ENCODE peak calls at places on chromosomes 16 and 17, in nine cellular contexts. S is HFFc6; K is upper lobe of right lung; Q is Daoy; Z is GM20000; C is H1; V is neuronal stem cell; H is right cardiac atrium; E is stimulated activated naive CD8-positive, alpha-beta T cell treated with anti-CD3 and anti-CD28 coated beads, Interleukin-15, Interleukin-2, amounts not matched to agents 100 U/mL and 50 U/mL, for 24 hours. I is an unnamed sample.
A peak's percentile ranks its signal among the peaks of the same experiment; 100 is the strongest.

GRCh38 chr17:45307290-45308015 is 9.4 kb downstream of the MAP3K14 start:
- DNase-seq in S (peak; percentile 91), V (no peak), K (no peak), C (no peak), H (no peak), E (peak; percentile 57), Q (peak; percentile 79), Z (peak; percentile 61), I (peak; percentile 94)

GRCh38 chr17:74645010-74645409 is 21.5 kb upstream of the CD300E start:
- DNase-seq in E (no peak), H (no peak), Q (no peak), K (no peak), Z (no peak), S (no peak), V (no peak), C (no peak), I (peak; percentile 8)

GRCh38 chr16:57871457-57871856 is 69.2 kb upstream of the KIFC3 start:
- DNase-seq in K (no peak), C (no peak), S (peak; percentile 86), Q (no peak), V (no peak), E (no peak), Z (no peak), H (no peak), I (peak; percentile 83)

GRCh38 chr16:53346-54236 is at the start of the genes POLR3K and SNRNP25:
- DNase-seq in C (peak; percentile 92), K (peak; percentile 99), Q (peak; percentile 98), E (peak; percentile 98), V (peak; percentile 96), Z (peak; percentile 99), H (peak; percentile 100), S (peak; percentile 99), I (peak; percentile 97)

GRCh38 chr17:35539659-35540026 is 2.2 kb upstream of the SLFN12L start:
- DNase-seq in H (no peak), Z (no peak), K (no peak), S (no peak), E (no peak), V (no peak), Q (no peak), C (no peak), I (no peak)

GRCh38 chr17:74920306-74920620 is 2.8 kb downstream of the USH1G start:
- DNase-seq in Q (no peak), E (no peak), S (no peak), H (no peak), C (no peak), V (no peak), Z (no peak), K (no peak), I (no peak)

GRCh38 chr17:72370819-72371218 is 250.0 kb downstream of the SOX9 start:
- DNase-seq in V (no peak), H (no peak), S (peak; percentile 64), K (no peak), E (no peak), Z (no peak), Q (peak; percentile 78), C (no peak), I (peak; percentile 88)

GRCh38 chr16:57658130-57658877 is 9.8 kb upstream of the ADGRG3 start:
- DNase-seq in Q (no peak), S (no peak), H (no peak), C (no peak), E (no peak), Z (no peak), V (no peak), K (no peak), I (no peak)

GRCh38 chr17:78723001-78723796 is 58.9 kb downstream of the CYTH1 start:
- DNase-seq in S (no peak), E (no peak), H (peak; percentile 86), Q (no peak), Z (no peak), V (peak; percentile 64), K (no peak), C (no peak), I (no peak)

GRCh38 chr16:4839942-4840341 is 7.1 kb downstream of the GLYR1 start:
- DNase-seq in Q (no peak), V (no peak), K (no peak), S (no peak), Z (no peak), H (no peak), E (no peak), C (no peak), I (no peak)

GRCh38 chr16:19165101-19165500 is 2.9 kb upstream of the SYT17 start:
- DNase-seq in H (no peak), Z (no peak), K (no peak), S (no peak), V (no peak), E (no peak), Q (no peak), C (no peak), I (no peak)

GRCh38 chr16:73047221-73047535 is 750 bp downstream of the ZFHX3 start:
- DNase-seq in S (peak; percentile 87), V (no peak), C (no peak), H (no peak), Q (no peak), K (no peak), Z (no peak), E (no peak), I (peak; percentile 92)

GRCh38 chr16:49557070-49557446 is 183.5 kb downstream of the C16orf78 start:
- DNase-seq in S (no peak), V (peak; percentile 59), C (peak; percentile 43), Z (no peak), Q (no peak), E (no peak), H (no peak), K (no peak), I (no peak)

I was measured in M059J.